ENCODE peak calls at places on chromosome 5, in eight cellular contexts. V is T-cell; J is left colon; F is activated gamma-delta T cell; A is activated naive CD4-positive, alpha-beta T cell; Z is hepatocyte; E is C1 segment of cervical spinal cord; K is AML-193. G is an unnamed sample.

GRCh38 chr5:179432547-179432946 is 87.3 kb upstream of the ADAMTS2 start:
- DNase-seq in V (no peak), J (no peak), F (no peak), A (no peak), Z (no peak), E (no peak), K (no peak), G (no peak)

GRCh38 chr5:170221319-170221718 is 11.5 kb upstream of the C5orf58 start:
- DNase-seq in V (no peak), J (no peak), F (no peak), A (no peak), Z (peak), E (no peak), K (no peak), G (no peak)

GRCh38 chr5:124605516-124605915 is 140.9 kb downstream of the ZNF608 start:
- DNase-seq in V (no peak), J (no peak), F (no peak), A (no peak), Z (peak), E (peak), K (no peak), G (no peak)

GRCh38 chr5:120923026-120923425 is 458.9 kb downstream of the PRR16 start:
- DNase-seq in V (no peak), J (no peak), F (no peak), A (no peak), Z (no peak), E (no peak), K (no peak), G (no peak)

GRCh38 chr5:68028131-68028727 is 187.3 kb upstream of the PIK3R1 start:
- DNase-seq in V (no peak), J (no peak), F (no peak), A (no peak), Z (no peak), E (no peak), K (no peak), G (no peak)

GRCh38 chr5:96219580-96220281 is 213.3 kb downstream of the PCSK1 start:
- DNase-seq in V (no peak), J (no peak), F (no peak), A (no peak), Z (no peak), E (no peak), K (no peak), G (no peak)

GRCh38 chr5:178149199-178149932 is 4.3 kb downstream of the NHP2 start:
- DNase-seq in V (no peak), J (no peak), F (no peak), A (no peak), Z (no peak), E (no peak), K (no peak), G (no peak)

GRCh38 chr5:170565077-170565476 is 61.3 kb downstream of the KCNIP1 start:
- DNase-seq in V (no peak), J (no peak), F (no peak), A (no peak), Z (no peak), E (peak), K (no peak), G (no peak)

GRCh38 chr5:33690736-33691135 is 201.1 kb downstream of the ADAMTS12 start:
- DNase-seq in V (no peak), J (no peak), F (no peak), A (no peak), Z (no peak), E (no peak), K (no peak), G (no peak)

GRCh38 chr5:169089343-169089742 is 211.6 kb downstream of the SLIT3 start:
- DNase-seq in V (no peak), J (no peak), F (no peak), A (no peak), Z (no peak), E (no peak), K (no peak), G (no peak)

GRCh38 chr5:136094189-136094912 is 38.3 kb upstream of the SMAD5 start:
- DNase-seq in V (no peak), J (peak), F (no peak), A (no peak), Z (peak), E (no peak), K (no peak), G (no peak)

GRCh38 chr5:154762261-154762660 is 7.1 kb downstream of the LARP1 start:
- DNase-seq in V (no peak), J (no peak), F (no peak), A (no peak), Z (no peak), E (no peak), K (no peak), G (no peak)

GRCh38 chr5:149152317-149152746 is 11.0 kb downstream of the ABLIM3 start:
- DNase-seq in V (no peak), J (no peak), F (no peak), A (no peak), Z (peak), E (no peak), K (no peak), G (no peak)

GRCh38 chr5:169904059-169904458 is 76.2 kb downstream of the INSYN2B start:
- DNase-seq in V (no peak), J (no peak), F (no peak), A (no peak), Z (no peak), E (no peak), K (no peak), G (no peak)

GRCh38 chr5:39080597-39081204 is 6.5 kb upstream of the RICTOR start:
- DNase-seq in V (no peak), J (no peak), F (no peak), A (no peak), Z (peak), E (no peak), K (peak), G (peak)

GRCh38 chr5:136729901-136730355 is 364.6 kb upstream of the TRPC7 start:
- DNase-seq in V (no peak), J (no peak), F (no peak), A (no peak), Z (peak), E (no peak), K (no peak), G (no peak)

GRCh38 chr5:10695055-10695649 is 65.9 kb downstream of the DAP start:
- DNase-seq in V (no peak), J (peak), F (no peak), A (no peak), Z (peak), E (peak), K (no peak), G (peak)

GRCh38 chr5:146461319-146461718 is 14.2 kb downstream of the TCERG1 start:
- DNase-seq in V (no peak), J (no peak), F (no peak), A (no peak), Z (no peak), E (no peak), K (no peak), G (no peak)

GRCh38 chr5:118611332-118611945 is 376.9 kb downstream of the DTWD2 start:
- DNase-seq in V (no peak), J (peak), F (no peak), A (no peak), Z (peak), E (no peak), K (peak), G (no peak)

GRCh38 chr5:176643491-176644219 is 3.6 kb upstream of the TSPAN17 start:
- DNase-seq in V (no peak), J (no peak), F (no peak), A (no peak), Z (no peak), E (no peak), K (no peak), G (no peak)

GRCh38 chr5:93583799-93584530 is 943 bp downstream of the NR2F1 start:
- DNase-seq in V (no peak), J (no peak), F (peak), A (no peak), Z (peak), E (no peak), K (no peak), G (no peak)

GRCh38 chr5:143812085-143812705 is at the start of gene HMHB1:
- DNase-seq in V (no peak), J (no peak), F (no peak), A (no peak), Z (no peak), E (no peak), K (no peak), G (no peak)

GRCh38 chr5:73030995-73031394 is 75.2 kb downstream of the FCHO2 start:
- DNase-seq in V (no peak), J (no peak), F (no peak), A (no peak), Z (peak), E (no peak), K (no peak), G (no peak)

GRCh38 chr5:22411950-22412349 is 441.2 kb downstream of the CDH12 start:
- DNase-seq in V (no peak), J (no peak), F (no peak), A (no peak), Z (no peak), E (no peak), K (no peak), G (no peak)

GRCh38 chr5:96816430-96816939 is 8.7 kb upstream of the ERAP1 start:
- DNase-seq in V (peak), J (no peak), F (no peak), A (no peak), Z (no peak), E (no peak), K (peak), G (no peak)

GRCh38 chr5:57346336-57346735 is 136.3 kb downstream of the ACTBL2 start:
- DNase-seq in V (no peak), J (no peak), F (no peak), A (no peak), Z (no peak), E (no peak), K (no peak), G (no peak)

GRCh38 chr5:172380992-172381643 is 73.2 kb downstream of the SH3PXD2B start:
- DNase-seq in V (no peak), J (peak), F (no peak), A (no peak), Z (peak), E (peak), K (no peak), G (no peak)

GRCh38 chr5:61301820-61302563 is 30.1 kb upstream of the ZSWIM6 start:
- DNase-seq in V (no peak), J (no peak), F (no peak), A (no peak), Z (peak), E (peak), K (no peak), G (no peak)

GRCh38 chr5:123125953-123126352 is 36.9 kb downstream of the PRDM6 start:
- DNase-seq in V (no peak), J (no peak), F (no peak), A (no peak), Z (no peak), E (no peak), K (peak), G (no peak)

GRCh38 chr5:150731669-150732068 is 27.1 kb downstream of the DCTN4 start:
- DNase-seq in V (no peak), J (no peak), F (no peak), A (no peak), Z (no peak), E (no peak), K (no peak), G (no peak)

GRCh38 chr5:175059687-175060194 is 335.4 kb downstream of the MSX2 start:
- DNase-seq in V (no peak), J (peak), F (no peak), A (no peak), Z (peak), E (no peak), K (no peak), G (no peak)

GRCh38 chr5:131664929-131665328 is 29.9 kb upstream of the RAPGEF6 start:
- DNase-seq in V (no peak), J (no peak), F (no peak), A (no peak), Z (no peak), E (no peak), K (no peak), G (no peak)

GRCh38 chr5:132238169-132238744 is 10.6 kb upstream of the P4HA2 start:
- DNase-seq in V (peak), J (peak), F (no peak), A (peak), Z (peak), E (peak), K (peak), G (peak)

GRCh38 chr5:140141241-140141640 is 15.5 kb downstream of the IGIP start:
- DNase-seq in V (no peak), J (no peak), F (no peak), A (no peak), Z (no peak), E (no peak), K (no peak), G (no peak)

GRCh38 chr5:173829826-173830225 is 58.3 kb upstream of the CPEB4 start:
- DNase-seq in V (no peak), J (no peak), F (no peak), A (no peak), Z (peak), E (no peak), K (no peak), G (peak)

GRCh38 chr5:168165221-168165965 is 126.1 kb upstream of the WWC1 start:
- DNase-seq in V (no peak), J (peak), F (no peak), A (no peak), Z (no peak), E (peak), K (no peak), G (no peak)

GRCh38 chr5:142839711-142840441 is 69.7 kb downstream of the ARHGAP26 start:
- DNase-seq in V (no peak), J (no peak), F (no peak), A (no peak), Z (no peak), E (no peak), K (no peak), G (peak)